ENCODE peak calls at places on chromosome 19, in five cellular contexts. T is suprapubic skin, U is heart right ventricle, Y is RWPE2, P is gastrocnemius medialis. W is an unnamed sample.

GRCh38 chr19:51101171-51101865 is 6.9 kb downstream of the CTU1 start:
- DNase-seq in Y (no peak), U (no peak), P (no peak), T (no peak), W (no peak)

GRCh38 chr19:45442927-45443461 is 19.3 kb upstream of the ERCC1 start:
- DNase-seq in T (peak; percentile 89), Y (no peak), P (no peak), U (peak; percentile 50), W (no peak)

GRCh38 chr19:16671652-16672274 is 10.8 kb downstream of the TMEM38A start:
- DNase-seq in P (peak; percentile 91), T (no peak), U (peak; percentile 55), Y (no peak), W (no peak)

GRCh38 chr19:45676851-45677263 is 8.8 kb downstream of the GIPR start:
- DNase-seq in U (no peak), P (no peak), T (no peak), Y (no peak), W (no peak)

GRCh38 chr19:10797541-10798256 is 38.3 kb downstream of the TMED1 start:
- DNase-seq in Y (no peak), T (no peak), U (no peak), P (no peak), W (no peak)

GRCh38 chr19:57280913-57281425 is 684 bp downstream of the ZNF460 start:
- DNase-seq in T (no peak), U (no peak), P (no peak), Y (no peak), W (no peak)

GRCh38 chr19:13017306-13018036 is 22.2 kb downstream of the NFIX start:
- DNase-seq in Y (no peak), U (no peak), P (no peak), T (no peak), W (no peak)

GRCh38 chr19:48445256-48445605 is 552 bp upstream of the GRWD1 start:
- DNase-seq in P (no peak), Y (no peak), T (peak; percentile 64), U (peak; percentile 47), W (no peak)

GRCh38 chr19:5578094-5578846 is 10.5 kb upstream of the TINCR start:
- DNase-seq in P (no peak), Y (no peak), T (peak; percentile 84), U (peak; percentile 50), W (no peak)

GRCh38 chr19:51339313-51339686 is 2.6 kb downstream of the VSIG10L start:
- DNase-seq in T (no peak), U (no peak), P (no peak), Y (no peak), W (no peak)

GRCh38 chr19:30529876-30530275 is 157.7 kb downstream of the ZNF536 start:
- DNase-seq in P (no peak), U (no peak), T (no peak), Y (no peak), W (no peak)

GRCh38 chr19:28746486-28746885 is 466.5 kb downstream of the UQCRFS1 start:
- DNase-seq in Y (no peak), T (no peak), U (no peak), P (no peak), W (no peak)

GRCh38 chr19:43675269-43675879 is 5.4 kb upstream of the PLAUR start:
- DNase-seq in U (no peak), T (no peak), P (no peak), Y (peak; percentile 96), W (no peak)

GRCh38 chr19:48501961-48502719 is 9.5 kb downstream of the LMTK3 start:
- DNase-seq in P (no peak), U (no peak), Y (peak; percentile 99), T (peak; percentile 88), W (no peak)

GRCh38 chr19:57872450-57872849 is 16.4 kb downstream of the ZNF814 start:
- DNase-seq in P (no peak), U (no peak), T (no peak), Y (no peak), W (no peak)

GRCh38 chr19:37874784-37875183 is 31.6 kb downstream of the WDR87 start:
- DNase-seq in P (no peak), U (no peak), Y (no peak), T (no peak), W (no peak)

GRCh38 chr19:51471527-51471926 is 6.8 kb upstream of the CEACAM18 start:
- DNase-seq in U (no peak), P (no peak), Y (no peak), T (no peak), W (no peak)

GRCh38 chr19:17052439-17052838 is 22.8 kb downstream of the HAUS8 start:
- DNase-seq in Y (no peak), T (no peak), P (no peak), U (peak; percentile 31), W (no peak)

GRCh38 chr19:43570174-43570791 is 5.0 kb downstream of the XRCC1 start:
- DNase-seq in T (no peak), P (no peak), Y (no peak), U (no peak), W (no peak)

GRCh38 chr19:50551713-50552187 is 16.5 kb downstream of the LRRC4B start:
- DNase-seq in P (no peak), T (no peak), Y (no peak), U (no peak), W (no peak)

GRCh38 chr19:43316591-43317319 is 36.7 kb upstream of the CD177 start:
- DNase-seq in Y (no peak), U (no peak), T (no peak), P (no peak), W (no peak)

GRCh38 chr19:45170146-45171106 is 7.6 kb downstream of the TRAPPC6A start:
- DNase-seq in U (no peak), T (no peak), Y (no peak), P (no peak), W (no peak)

GRCh38 chr19:51798127-51798526 is 3.2 kb downstream of the FPR3 start:
- DNase-seq in Y (no peak), P (no peak), T (no peak), U (no peak), W (no peak)

GRCh38 chr19:8688930-8689329 is 9.7 kb downstream of the ACTL9 start:
- DNase-seq in T (no peak), Y (no peak), P (no peak), U (no peak), W (no peak)

GRCh38 chr19:1933245-1933644 is 7.7 kb upstream of the CSNK1G2 start:
- DNase-seq in P (no peak), T (no peak), U (no peak), Y (no peak), W (no peak)

GRCh38 chr19:55113570-55114039 is 3.8 kb downstream of the PPP1R12C start:
- DNase-seq in U (peak; percentile 98), T (peak; percentile 96), P (peak; percentile 73), Y (no peak), W (peak; percentile 92)

GRCh38 chr19:42295831-42296525 is 6.0 kb upstream of the PRR19 start:
- DNase-seq in T (peak; percentile 91), P (peak; percentile 55), Y (no peak), U (peak; percentile 86), W (no peak)

GRCh38 chr19:45305421-45305820 is 17.3 kb downstream of the CKM start:
- DNase-seq in U (no peak), Y (no peak), T (no peak), P (no peak), W (no peak)

GRCh38 chr19:53988981-53989380 is 2.5 kb upstream of the CACNG6 start:
- DNase-seq in Y (no peak), T (no peak), U (no peak), P (no peak), W (no peak)

GRCh38 chr19:53982056-53982455 is 9.4 kb upstream of the CACNG6 start:
- DNase-seq in P (no peak), T (no peak), U (no peak), Y (no peak), W (no peak)

GRCh38 chr19:53983457-53984289 is 7.8 kb upstream of the CACNG6 start:
- DNase-seq in P (no peak), U (no peak), T (no peak), Y (no peak), W (no peak)

GRCh38 chr19:53982611-53983010 is 8.8 kb upstream of the CACNG6 start:
- DNase-seq in T (no peak), P (no peak), U (peak; percentile 53), Y (no peak), W (no peak)

GRCh38 chr19:53985863-53986262 is 5.6 kb upstream of the CACNG6 start:
- DNase-seq in P (no peak), Y (no peak), T (no peak), U (no peak), W (no peak)
- H3K27me3 ChIP-seq in P (peaks cover 3% of the 10 kb centered on the region), Y (no peaks in the 10 kb centered on the region), T (peaks cover 52% of the 10 kb centered on the region), U (peaks cover 31% of the 10 kb centered on the region), W (peaks cover 5% of the 10 kb centered on the region)

GRCh38 chr19:31572671-31573298 is 223.5 kb upstream of the TSHZ3 start:
- DNase-seq in P (no peak), U (no peak), T (no peak), Y (no peak), W (no peak)

GRCh38 chr19:31568724-31569123 is 219.5 kb upstream of the TSHZ3 start:
- DNase-seq in P (no peak), Y (no peak), T (no peak), U (no peak), W (no peak)

GRCh38 chr19:31570718-31571117 is 221.5 kb upstream of the TSHZ3 start:
- DNase-seq in Y (no peak), P (no peak), T (no peak), U (no peak), W (no peak)

GRCh38 chr19:31562916-31563626 is 213.8 kb upstream of the TSHZ3 start:
- DNase-seq in P (no peak), T (no peak), U (no peak), Y (no peak), W (no peak)

GRCh38 chr19:31567776-31568175 is 218.5 kb upstream of the TSHZ3 start:
- DNase-seq in P (no peak), Y (no peak), U (no peak), T (no peak), W (no peak)
- H3K27me3 ChIP-seq in P (no peaks in the 10 kb centered on the region), Y (peaks cover 15% of the 10 kb centered on the region), U (no peaks in the 10 kb centered on the region), T (no peaks in the 10 kb centered on the region), W (no peaks in the 10 kb centered on the region)

DNA sequence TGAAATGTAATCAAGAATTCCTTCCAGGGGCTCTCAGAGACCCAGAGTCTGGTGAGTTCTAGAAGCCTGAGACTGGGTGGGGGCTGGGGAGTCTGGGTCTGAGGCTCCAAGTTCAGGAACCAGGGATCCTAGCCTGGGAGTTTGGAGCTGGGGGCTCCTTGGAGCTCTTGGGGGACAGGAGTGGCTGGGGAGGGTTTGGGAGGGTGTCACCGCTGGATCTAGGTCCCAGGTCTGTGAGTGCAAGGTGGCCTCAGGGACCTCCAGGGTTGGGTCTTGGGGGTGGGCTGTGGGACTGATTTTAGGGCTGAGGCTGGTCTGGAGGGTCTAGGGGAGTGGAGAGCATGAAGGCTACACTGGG is 1.1 kb downstream of the SYCN start:
- DNase-seq in U (no peak), T (no peak), P (no peak), Y (no peak), W (no peak)
- H3K27me3 ChIP-seq in U (peaks cover 93% of the 10 kb centered on the region), T (peaks cover 73% of the 10 kb centered on the region), P (peaks cover 46% of the 10 kb centered on the region), Y (peaks cover 31% of the 10 kb centered on the region), W (peaks cover 5% of the 10 kb centered on the region)

GRCh38 chr19:19115954-19116353 is 22.3 kb downstream of the TMEM161A start:
- DNase-seq in T (no peak), P (no peak), Y (no peak), U (no peak), W (no peak)

GRCh38 chr19:19120308-19121156 is 17.7 kb downstream of the TMEM161A start:
- DNase-seq in U (no peak), Y (no peak), P (no peak), T (no peak), W (no peak)

GRCh38 chr19:19121371-19121770 is 16.9 kb downstream of the TMEM161A start:
- DNase-seq in P (no peak), U (no peak), Y (no peak), T (no peak), W (no peak)

GRCh38 chr19:19122902-19123301 is 15.4 kb downstream of the TMEM161A start:
- DNase-seq in T (no peak), P (no peak), U (no peak), Y (no peak), W (no peak)

GRCh38 chr19:19119325-19120237 is 18.7 kb downstream of the TMEM161A start:
- DNase-seq in U (no peak), T (no peak), Y (no peak), P (no peak), W (no peak)
- H3K27me3 ChIP-seq in U (no peaks in the 10 kb centered on the region), T (no peaks in the 10 kb centered on the region), Y (no peaks in the 10 kb centered on the region), P (no peaks in the 10 kb centered on the region), W (no peaks in the 10 kb centered on the region)

W was measured in thoracic aorta.